ENCODE peak calls at places on chromosomes 12 and 14, in eight cellular contexts. N is fibroblast of lung, X is psoas muscle, A is foreskin keratinocyte, Q is heart left ventricle, D is ascending aorta, I is body of pancreas, F is OCI-LY7. O is an unnamed sample.

GRCh38 chr12:120367924-120368788 is 808 bp downstream of the MSI1 start:
- DNase-seq in X (peak; percentile 29), F (no peak), I (peak; percentile 34), N (no peak), Q (no peak), D (no peak), A (no peak), O (no peak)

GRCh38 chr12:52776913-52777395 is at the start of gene KRT76:
- DNase-seq in Q (no peak), D (no peak), X (no peak), I (no peak), F (no peak), A (no peak), N (no peak), O (no peak)

GRCh38 chr12:116532986-116533342 is 26.2 kb upstream of the MAP1LC3B2 start:
- DNase-seq in N (no peak), D (no peak), I (no peak), Q (no peak), X (no peak), F (no peak), A (no peak), O (no peak)

GRCh38 chr12:111753144-111753881 is 13.4 kb upstream of the ALDH2 start:
- DNase-seq in N (peak; percentile 76), F (peak; percentile 51), X (peak; percentile 68), I (peak; percentile 83), Q (peak; percentile 72), D (no peak), A (peak; percentile 25), O (no peak)

GRCh38 chr14:63787995-63788946 is 60.4 kb upstream of the SGPP1 start:
- DNase-seq in X (no peak), F (no peak), D (no peak), Q (no peak), N (peak; percentile 10), I (no peak), A (no peak), O (no peak)

GRCh38 chr12:7512528-7512927 is 9.0 kb upstream of the CD163 start:
- DNase-seq in A (peak; percentile 52), D (no peak), N (peak; percentile 81), I (peak; percentile 19), F (no peak), Q (no peak), X (no peak), O (no peak)

GRCh38 chr12:46005151-46005797 is 14.9 kb upstream of the SCAF11 start:
- DNase-seq in D (no peak), A (no peak), F (peak; percentile 32), X (no peak), I (no peak), Q (no peak), N (peak; percentile 55), O (no peak)

GRCh38 chr12:124368421-124369032 is 73.6 kb downstream of the RFLNA start:
- DNase-seq in Q (no peak), I (no peak), N (no peak), D (no peak), A (no peak), F (no peak), X (no peak), O (no peak)

GRCh38 chr14:31937730-31938346 is 139.3 kb upstream of the ARHGAP5 start:
- DNase-seq in Q (peak; percentile 64), N (peak; percentile 58), F (peak; percentile 9), D (peak; percentile 29), I (peak; percentile 44), X (peak; percentile 60), A (peak; percentile 96), O (peak; percentile 31)

GRCh38 chr14:96852823-96853422 is 55.7 kb downstream of the VRK1 start:
- DNase-seq in A (peak; percentile 37), D (no peak), N (peak; percentile 81), Q (no peak), X (no peak), I (peak; percentile 13), F (peak; percentile 43), O (no peak)

GRCh38 chr12:52310622-52311281 is 10.4 kb downstream of the KRT83 start:
- DNase-seq in I (no peak), F (no peak), Q (no peak), D (no peak), X (no peak), A (peak; percentile 14), N (no peak), O (no peak)

GRCh38 chr14:31449971-31450610 is 7.2 kb downstream of the DTD2 start:
- DNase-seq in F (peak; percentile 50), D (no peak), Q (no peak), I (no peak), N (peak; percentile 65), X (no peak), A (peak; percentile 37), O (no peak)

GRCh38 chr14:95348395-95349080 is 28.8 kb upstream of the CLMN start:
- DNase-seq in A (no peak), I (no peak), D (no peak), Q (no peak), N (no peak), F (no peak), X (no peak), O (no peak)

GRCh38 chr12:107379852-107380567 is 286.7 kb upstream of the CRY1 start:
- DNase-seq in F (no peak), X (no peak), A (peak; percentile 38), I (peak; percentile 68), D (no peak), N (peak; percentile 34), Q (no peak), O (no peak)

GRCh38 chr14:54805521-54806322 is 96.9 kb downstream of the GCH1 start:
- DNase-seq in A (peak; percentile 65), I (peak; percentile 80), Q (peak; percentile 89), D (no peak), N (peak; percentile 79), F (peak; percentile 75), X (peak; percentile 85), O (peak; percentile 57)

GRCh38 chr14:37665479-37665878 is 70.0 kb downstream of the TTC6 start:
- DNase-seq in I (no peak), F (no peak), N (no peak), A (no peak), D (no peak), X (no peak), Q (no peak), O (no peak)

DNA sequence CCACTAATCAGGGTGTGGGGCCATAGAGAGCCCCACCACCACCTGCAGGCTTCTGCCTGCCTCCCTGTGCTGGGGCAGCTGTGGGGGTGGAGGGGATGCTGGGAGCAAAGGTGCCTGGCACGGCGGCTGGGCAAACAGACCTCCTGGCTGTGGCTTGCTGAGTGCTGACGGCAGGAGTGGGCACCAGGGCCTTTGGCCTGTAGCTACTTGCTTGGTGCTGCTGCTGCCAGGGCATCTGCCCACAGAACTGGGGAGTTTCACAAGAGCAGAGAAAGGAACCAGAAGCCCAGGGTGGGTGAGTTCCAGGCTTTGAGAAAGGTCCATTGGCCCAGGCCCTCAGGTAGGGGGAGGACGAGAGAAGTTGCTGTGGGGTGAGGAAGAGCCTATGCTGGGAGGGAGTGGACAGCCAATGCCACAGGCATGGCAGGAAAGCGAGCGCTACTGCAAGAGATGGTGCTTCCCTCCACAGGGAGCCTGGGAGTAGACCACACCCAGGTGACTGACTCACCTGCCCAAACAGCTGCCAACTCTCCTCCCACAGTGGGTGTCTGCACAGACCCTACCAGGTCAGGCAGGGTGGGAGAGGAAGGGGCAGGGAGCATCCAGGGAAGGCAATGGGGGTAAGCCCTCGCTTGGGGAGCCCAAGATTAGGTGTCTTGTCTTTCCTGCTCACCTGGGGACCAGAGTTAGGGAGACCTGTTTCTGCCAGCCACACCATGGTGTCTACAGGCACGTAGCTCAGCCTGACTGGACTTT is 39.0 kb upstream of the HDAC7 start:
- DNase-seq in A (peak; percentile 62), X (no peak), Q (no peak), F (no peak), D (no peak), N (no peak), I (no peak), O (no peak)
- H3K4me1 ChIP-seq in A (peaks cover 19% of the 10 kb centered on the region), X (no peaks in the 10 kb centered on the region), Q (no peaks in the 10 kb centered on the region), F (peaks cover 8% of the 10 kb centered on the region), D (no peaks in the 10 kb centered on the region), N (no peaks in the 10 kb centered on the region), I (no peaks in the 10 kb centered on the region), O (no peaks in the 10 kb centered on the region)

GRCh38 chr14:100020623-100021022 is 44.6 kb upstream of the EVL start:
- DNase-seq in I (no peak), X (no peak), N (no peak), D (no peak), F (no peak), A (no peak), Q (no peak), O (no peak)

GRCh38 chr14:100027771-100028490 is 37.3 kb upstream of the EVL start:
- DNase-seq in N (no peak), D (no peak), I (no peak), A (no peak), F (no peak), Q (no peak), X (no peak), O (no peak)

GRCh38 chr14:100022772-100023451 is 42.3 kb upstream of the EVL start:
- DNase-seq in N (peak; percentile 59), Q (no peak), X (peak; percentile 49), D (no peak), A (peak; percentile 52), F (no peak), I (no peak), O (no peak)

GRCh38 chr14:100028990-100029677 is 36.1 kb upstream of the EVL start:
- DNase-seq in N (no peak), I (no peak), Q (no peak), F (no peak), X (no peak), D (no peak), A (no peak), O (no peak)

GRCh38 chr14:100025111-100025510 is 40.1 kb upstream of the EVL start:
- DNase-seq in A (no peak), N (peak; percentile 49), F (peak; percentile 38), D (no peak), Q (no peak), I (peak; percentile 18), X (no peak), O (no peak)
- TF ChIP-seq CTCF in A (peak; percentile 61), N (peak; percentile 38), F (peak; percentile 71), D (no peak), Q (no peak), I (no peak), X (peak; percentile 34), O (no peak)

DNA sequence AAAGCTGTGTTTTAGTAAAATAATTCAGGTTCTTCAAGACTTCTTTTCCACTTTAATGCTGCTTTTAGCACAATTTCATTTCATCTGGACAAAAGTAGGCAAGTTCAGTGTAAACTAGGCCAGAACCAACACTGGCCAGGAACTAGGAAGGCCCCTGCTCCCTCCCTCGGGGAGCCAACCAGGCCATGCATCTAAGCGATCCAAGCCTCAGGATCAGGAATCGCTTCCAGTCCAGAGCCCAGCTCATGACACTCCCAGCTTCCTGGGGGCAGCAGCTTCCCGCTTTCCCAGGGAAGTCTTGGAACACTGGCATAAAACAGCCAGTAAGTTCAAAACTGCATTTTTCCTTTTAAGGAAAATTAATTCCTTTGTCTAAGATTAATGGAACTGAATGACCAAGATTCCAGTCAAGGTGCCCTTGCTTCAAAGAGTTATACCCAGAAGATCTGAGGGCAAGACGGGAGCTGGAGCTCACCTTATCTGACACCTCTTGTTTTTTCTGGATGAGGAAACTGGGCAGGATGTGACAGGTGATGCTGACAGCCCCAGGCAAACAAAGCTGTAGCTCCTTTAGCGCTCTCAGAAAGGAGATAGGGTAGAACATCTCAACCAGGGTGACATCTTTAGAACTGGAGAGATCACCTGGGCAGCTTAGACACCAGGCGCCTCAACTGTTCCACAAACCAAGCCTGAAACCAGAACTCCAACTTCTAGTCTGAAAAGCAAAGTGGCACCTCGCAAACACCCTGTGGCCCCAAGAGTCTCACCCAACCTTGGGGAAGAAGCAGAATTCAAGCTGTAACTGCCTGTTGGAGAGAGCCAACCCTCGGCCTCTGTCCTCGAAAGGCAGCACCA is 61.4 kb upstream of the PNMA1 start:
- DNase-seq in N (no peak), X (no peak), Q (no peak), D (no peak), I (no peak), A (no peak), F (peak; percentile 55), O (no peak)
- H3K4me1 ChIP-seq in N (peaks cover 16% of the 10 kb centered on the region), X (peaks cover 71% of the 10 kb centered on the region), Q (peaks cover 85% of the 10 kb centered on the region), D (peaks cover 47% of the 10 kb centered on the region), I (peaks cover 52% of the 10 kb centered on the region), A (peaks cover 23% of the 10 kb centered on the region), F (peaks cover 90% of the 10 kb centered on the region), O (peaks cover 68% of the 10 kb centered on the region)

GRCh38 chr12:41011939-41012338 is 176.2 kb upstream of the PDZRN4 start:
- DNase-seq in I (no peak), X (no peak), N (no peak), A (no peak), F (no peak), Q (no peak), D (no peak), O (no peak)
- TF ChIP-seq CTCF in I (no peak), X (no peak), N (no peak), A (peak; percentile 19), F (peak; percentile 44), Q (no peak), D (no peak), O (peak; percentile 23)